ENCODE peak calls at places on chromosome 15, in five cellular contexts. E is mammary epithelial cell; T is CD8-positive, alpha-beta T cell; D is foreskin fibroblast; I is MCF 10A. H is an unnamed sample.

GRCh38 chr15:101159096-101159935 is 92.5 kb downstream of the CHSY1 start:
- DNase-seq in E (no peak), T (no peak), D (no peak), I (no peak), H (no peak)

GRCh38 chr15:70271422-70272088 is 173.8 kb upstream of the TLE3 start:
- DNase-seq in E (peak; percentile 93), T (no peak), D (peak; percentile 93), I (peak; percentile 99), H (no peak)

GRCh38 chr15:69608661-69609060 is 156.0 kb downstream of the RPLP1 start:
- DNase-seq in E (no peak), T (no peak), D (no peak), I (no peak), H (no peak)

GRCh38 chr15:50907866-50908208 is 646 bp upstream of the AP4E1 start:
- DNase-seq in E (peak; percentile 36), T (peak; percentile 70), D (peak; percentile 66), I (peak; percentile 50), H (no peak)

GRCh38 chr15:95604634-95605036 is 725.9 kb upstream of the NR2F2 start:
- DNase-seq in E (no peak), T (no peak), D (peak; percentile 78), I (peak; percentile 61), H (no peak)

GRCh38 chr15:85581495-85581894 is 201.1 kb downstream of the AKAP13 start:
- DNase-seq in E (no peak), T (peak; percentile 62), D (no peak), I (no peak), H (no peak)

GRCh38 chr15:69908518-69909420 is 188.9 kb downstream of the TLE3 start:
- DNase-seq in E (no peak), T (no peak), D (no peak), I (no peak), H (no peak)

GRCh38 chr15:63329567-63330350 is 51.9 kb downstream of the CA12 start:
- DNase-seq in E (no peak), T (no peak), D (no peak), I (no peak), H (no peak)

GRCh38 chr15:90004671-90005070 is 3.5 kb downstream of the ZNF710 start:
- DNase-seq in E (peak; percentile 97), T (no peak), D (peak; percentile 97), I (peak; percentile 94), H (no peak)

GRCh38 chr15:91073768-91074167 is 26.3 kb upstream of the SV2B start:
- DNase-seq in E (no peak), T (no peak), D (no peak), I (no peak), H (no peak)

GRCh38 chr15:70892912-70893560 is 410 bp downstream of the LRRC49 start:
- DNase-seq in E (peak; percentile 59), T (no peak), D (peak; percentile 88), I (peak; percentile 58), H (no peak)

GRCh38 chr15:64017082-64017588 is 29.1 kb downstream of the DAPK2 start:
- DNase-seq in E (peak; percentile 82), T (no peak), D (peak; percentile 69), I (peak; percentile 67), H (no peak)

GRCh38 chr15:63052961-63053698 is 10.6 kb downstream of the TPM1 start:
- DNase-seq in E (no peak), T (no peak), D (peak; percentile 77), I (peak; percentile 34), H (no peak)

GRCh38 chr15:82985688-82986441 is at the start of gene RAMAC:
- DNase-seq in E (peak; percentile 93), T (peak; percentile 92), D (peak; percentile 97), I (peak; percentile 96), H (peak; percentile 54)

GRCh38 chr15:101641134-101641764 is 10.9 kb downstream of the TM2D3 start:
- DNase-seq in E (peak; percentile 44), T (peak; percentile 82), D (peak; percentile 86), I (peak; percentile 71), H (no peak)

GRCh38 chr15:82045179-82045891 is 483 bp downstream of the MEX3B start:
- DNase-seq in E (peak; percentile 46), T (peak; percentile 51), D (peak; percentile 75), I (peak; percentile 35), H (no peak)

GRCh38 chr15:37059051-37059450 is 41.3 kb downstream of the MEIS2 start:
- DNase-seq in E (peak; percentile 82), T (no peak), D (peak; percentile 68), I (peak; percentile 27), H (no peak)

GRCh38 chr15:60383008-60383694 is 14.6 kb downstream of the ANXA2 start:
- DNase-seq in E (no peak), T (no peak), D (peak; percentile 8), I (no peak), H (no peak)

GRCh38 chr15:70152070-70152480 is 54.4 kb upstream of the TLE3 start:
- DNase-seq in E (no peak), T (no peak), D (no peak), I (no peak), H (no peak)

GRCh38 chr15:79403501-79403900 is 28.6 kb upstream of the MINAR1 start:
- DNase-seq in E (no peak), T (no peak), D (no peak), I (no peak), H (no peak)

GRCh38 chr15:94335616-94336015 is 104.3 kb downstream of the MCTP2 start:
- DNase-seq in E (no peak), T (no peak), D (peak; percentile 14), I (no peak), H (no peak)

GRCh38 chr15:55515991-55516776 is 8.2 kb upstream of the DNAAF4 start:
- DNase-seq in E (no peak), T (no peak), D (no peak), I (no peak), H (no peak)

GRCh38 chr15:100929641-100930042 is 10.5 kb downstream of the LRRK1 start:
- DNase-seq in E (peak; percentile 74), T (no peak), D (no peak), I (no peak), H (no peak)

GRCh38 chr15:86167816-86168215 is 88.1 kb downstream of the AGBL1 start:
- DNase-seq in E (no peak), T (no peak), D (no peak), I (no peak), H (no peak)

GRCh38 chr15:67176195-67176971 is 78.1 kb downstream of the AAGAB start:
- DNase-seq in E (no peak), T (no peak), D (no peak), I (peak; percentile 91), H (no peak)

GRCh38 chr15:97875513-97876285 is 84.8 kb upstream of the ARRDC4 start:
- DNase-seq in E (no peak), T (no peak), D (no peak), I (no peak), H (no peak)

GRCh38 chr15:80475572-80475971 is 71.4 kb downstream of the ARNT2 start:
- DNase-seq in E (no peak), T (no peak), D (no peak), I (no peak), H (no peak)
- TF ChIP-seq CTCF in E (no peak), T (no peak), D (no peak), I (peak; percentile 14), H (no peak)

GRCh38 chr15:74305687-74306086 is 61.8 kb downstream of the CYP11A1 start:
- DNase-seq in E (no peak), T (no peak), D (no peak), I (no peak), H (no peak)

GRCh38 chr15:74302821-74303359 is 64.6 kb downstream of the CYP11A1 start:
- DNase-seq in E (peak; percentile 15), T (no peak), D (peak; percentile 46), I (peak; percentile 54), H (peak; percentile 83)

GRCh38 chr15:74303741-74304309 is 63.6 kb downstream of the CYP11A1 start:
- DNase-seq in E (no peak), T (no peak), D (no peak), I (no peak), H (no peak)

GRCh38 chr15:74306801-74307217 is 60.6 kb downstream of the CYP11A1 start:
- DNase-seq in E (peak; percentile 37), T (no peak), D (no peak), I (no peak), H (no peak)

GRCh38 chr15:74304459-74304858 is 63.0 kb downstream of the CYP11A1 start:
- DNase-seq in E (no peak), T (no peak), D (no peak), I (no peak), H (no peak)
- TF ChIP-seq CTCF in E (no peak), T (no peak), D (no peak), I (no peak), H (no peak)

DNA sequence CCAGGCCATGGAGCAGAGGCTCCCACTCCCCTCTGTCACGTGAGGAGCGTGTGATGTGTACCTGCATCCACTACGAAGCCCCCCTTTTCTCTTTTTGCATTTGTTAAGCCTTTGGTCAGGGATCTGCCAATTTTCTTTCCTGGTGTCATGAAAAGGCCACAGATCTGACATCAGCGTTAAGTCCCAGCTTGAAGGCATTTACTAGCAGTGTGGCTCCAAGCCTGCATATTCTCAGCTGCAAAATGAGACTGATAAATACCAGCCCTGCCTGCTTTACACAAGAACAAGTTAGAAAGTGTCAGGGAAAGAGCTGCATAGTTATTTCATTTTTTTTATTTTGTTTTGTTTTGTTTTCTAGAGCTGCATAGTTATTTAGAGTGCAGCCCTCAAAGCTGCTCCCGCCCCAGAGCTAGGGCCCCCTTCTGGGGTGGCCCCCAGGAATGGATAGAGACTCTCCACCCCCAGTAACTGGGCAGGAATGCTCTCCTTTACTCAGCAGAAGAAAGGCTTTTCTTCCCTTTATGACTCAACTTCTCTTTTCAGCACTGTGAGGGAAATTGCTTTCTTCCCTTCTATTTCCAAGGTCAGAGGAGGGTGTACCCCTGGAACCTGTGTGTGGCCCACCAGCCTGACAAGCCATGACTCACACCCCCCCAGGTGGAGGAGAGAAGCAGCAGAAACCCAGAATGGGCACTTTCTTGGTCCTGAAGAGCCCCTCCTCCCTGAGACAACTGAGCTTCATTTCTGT is 2.5 kb upstream of the ANKRD63 start:
- DNase-seq in E (no peak), T (no peak), D (peak; percentile 61), I (no peak), H (no peak)
- TF ChIP-seq CTCF in E (no peak), T (no peak), D (no peak), I (no peak), H (no peak)

GRCh38 chr15:45279024-45279697 is 27.1 kb downstream of the SLC28A2 start:
- DNase-seq in E (peak; percentile 98), T (peak; percentile 99), D (peak; percentile 99), I (peak; percentile 98), H (peak; percentile 83)

GRCh38 chr15:45274636-45275035 is 22.6 kb downstream of the SLC28A2 start:
- DNase-seq in E (no peak), T (no peak), D (no peak), I (no peak), H (no peak)

GRCh38 chr15:45276851-45277250 is 24.8 kb downstream of the SLC28A2 start:
- DNase-seq in E (peak; percentile 18), T (no peak), D (peak; percentile 57), I (peak; percentile 51), H (no peak)
- TF ChIP-seq CTCF in E (peak; percentile 63), T (peak; percentile 53), D (peak; percentile 13), I (peak; percentile 46), H (peak; percentile 35)

GRCh38 chr15:74179983-74180688 is 6.6 kb downstream of the ISLR start:
- DNase-seq in E (peak; percentile 25), T (no peak), D (peak; percentile 77), I (peak; percentile 83), H (no peak)
- TF ChIP-seq CTCF in E (no peak), T (no peak), D (no peak), I (no peak), H (no peak)

GRCh38 chr15:92306662-92307061 is 87.0 kb upstream of the ST8SIA2 start:
- DNase-seq in E (peak; percentile 1), T (no peak), D (no peak), I (peak; percentile 22), H (no peak)
- TF ChIP-seq CTCF in E (peak; percentile 13), T (no peak), D (peak; percentile 4), I (no peak), H (peak; percentile 30)

GRCh38 chr15:49645277-49645676 is 24.4 kb downstream of the DTWD1 start:
- DNase-seq in E (no peak), T (no peak), D (no peak), I (no peak), H (no peak)
- TF ChIP-seq CTCF in E (no peak), T (no peak), D (no peak), I (no peak), H (no peak)